ENCODE peak calls at places on chromosomes 13 and 19, in six cellular contexts. Z is SK-N-SH, H is left ventricle myocardium inferior, Y is aorta, A is sigmoid colon, C is Peyer's patch. X is an unnamed sample.

GRCh38 chr13:79405831-79406596 is at the start of gene RBM26:
- DNase-seq in Z (peak; percentile 97), H (peak; percentile 94), Y (peak; percentile 96), A (peak; percentile 96), C (peak; percentile 97), X (peak; percentile 93)

GRCh38 chr19:58196911-58197616 is 14.2 kb downstream of the ZNF274 start:
- DNase-seq in Z (no peak), H (no peak), Y (no peak), A (no peak), C (no peak), X (no peak)

GRCh38 chr13:91166714-91167511 is 180.6 kb upstream of the MIR17HG start:
- DNase-seq in Z (peak; percentile 44), H (no peak), Y (no peak), A (no peak), C (no peak), X (no peak)

GRCh38 chr13:44815507-44816074 is 173.7 kb downstream of the NUFIP1 start:
- DNase-seq in Z (no peak), H (no peak), Y (peak; percentile 65), A (no peak), C (no peak), X (peak; percentile 49)

GRCh38 chr19:39413903-39414608 is 1.6 kb downstream of the PLEKHG2 start:
- DNase-seq in Z (peak; percentile 81), H (no peak), Y (peak; percentile 63), A (peak; percentile 81), C (no peak), X (no peak)

GRCh38 chr13:75507027-75508001 is 25.3 kb upstream of the TBC1D4 start:
- DNase-seq in Z (no peak), H (no peak), Y (no peak), A (no peak), C (no peak), X (no peak)

GRCh38 chr13:42417624-42418023 is 145.7 kb downstream of the AKAP11 start:
- DNase-seq in Z (no peak), H (no peak), Y (no peak), A (no peak), C (no peak), X (no peak)

GRCh38 chr19:14333101-14333871 is 48.0 kb upstream of the ADGRE5 start:
- DNase-seq in Z (peak; percentile 45), H (peak; percentile 19), Y (no peak), A (no peak), C (peak; percentile 53), X (no peak)

GRCh38 chr13:44347905-44348304 is 25.7 kb upstream of the SERP2 start:
- DNase-seq in Z (peak; percentile 39), H (no peak), Y (no peak), A (no peak), C (no peak), X (no peak)

GRCh38 chr13:20669162-20669561 is 34.3 kb upstream of the IL17D start:
- DNase-seq in Z (no peak), H (no peak), Y (no peak), A (no peak), C (no peak), X (no peak)

GRCh38 chr13:73880365-73880764 is 253.8 kb downstream of the KLF12 start:
- DNase-seq in Z (no peak), H (no peak), Y (no peak), A (no peak), C (no peak), X (no peak)

GRCh38 chr13:39051157-39051556 is 12.9 kb downstream of the NHLRC3 start:
- DNase-seq in Z (peak; percentile 21), H (no peak), Y (no peak), A (no peak), C (no peak), X (no peak)

GRCh38 chr19:42178791-42179500 is 38.5 kb downstream of the DEDD2 start:
- DNase-seq in Z (peak; percentile 74), H (no peak), Y (no peak), A (no peak), C (no peak), X (no peak)

GRCh38 chr13:46753137-46753536 is 43.8 kb downstream of the ESD start:
- DNase-seq in Z (no peak), H (no peak), Y (no peak), A (no peak), C (no peak), X (no peak)

GRCh38 chr19:35025969-35026368 is 4.3 kb upstream of the SCN1B start:
- DNase-seq in Z (no peak), H (no peak), Y (no peak), A (no peak), C (no peak), X (no peak)

GRCh38 chr19:33086955-33087354 is 6.0 kb downstream of the GPATCH1 start:
- DNase-seq in Z (no peak), H (no peak), Y (no peak), A (no peak), C (no peak), X (no peak)

GRCh38 chr19:48926909-48927308 is 6.6 kb upstream of the DHDH start:
- DNase-seq in Z (no peak), H (no peak), Y (peak; percentile 83), A (peak; percentile 82), C (no peak), X (no peak)

GRCh38 chr13:45851171-45851889 is at the start of gene SIAH3:
- DNase-seq in Z (peak; percentile 52), H (no peak), Y (no peak), A (no peak), C (peak; percentile 47), X (peak; percentile 29)

GRCh38 chr19:3403489-3404323 is 37.3 kb downstream of the NFIC start:
- DNase-seq in Z (peak; percentile 93), H (peak; percentile 93), Y (peak; percentile 93), A (peak; percentile 99), C (peak; percentile 77), X (no peak)

GRCh38 chr13:97106323-97106722 is 112.0 kb upstream of the OXGR1 start:
- DNase-seq in Z (no peak), H (no peak), Y (no peak), A (no peak), C (no peak), X (no peak)

GRCh38 chr13:30112602-30113435 is 194.5 kb downstream of the KATNAL1 start:
- DNase-seq in Z (peak; percentile 82), H (peak; percentile 69), Y (peak; percentile 89), A (peak; percentile 93), C (peak; percentile 91), X (peak; percentile 76)

GRCh38 chr13:30423891-30424290 is 1.6 kb downstream of the UBE2L5 start:
- DNase-seq in Z (no peak), H (no peak), Y (no peak), A (no peak), C (no peak), X (no peak)

GRCh38 chr19:36113425-36113824 is 1.2 kb downstream of the POLR2I start:
- DNase-seq in Z (no peak), H (no peak), Y (no peak), A (no peak), C (no peak), X (no peak)

GRCh38 chr19:44757735-44758505 is 9.4 kb downstream of the BCL3 start:
- DNase-seq in Z (peak; percentile 87), H (peak; percentile 88), Y (peak; percentile 82), A (peak; percentile 90), C (no peak), X (no peak)

GRCh38 chr13:30486230-30487074 is 20.7 kb upstream of the HMGB1 start:
- DNase-seq in Z (no peak), H (no peak), Y (no peak), A (no peak), C (no peak), X (no peak)

GRCh38 chr19:14505488-14506239 is 9.7 kb upstream of the GIPC1 start:
- DNase-seq in Z (peak; percentile 78), H (no peak), Y (peak; percentile 67), A (no peak), C (peak; percentile 81), X (peak; percentile 62)

GRCh38 chr19:52640916-52641315 is 2.8 kb upstream of the ZNF83 start:
- DNase-seq in Z (peak; percentile 78), H (no peak), Y (no peak), A (no peak), C (no peak), X (no peak)

GRCh38 chr19:6535558-6536137 is 4.8 kb downstream of the TNFSF9 start:
- DNase-seq in Z (no peak), H (no peak), Y (no peak), A (no peak), C (no peak), X (no peak)

GRCh38 chr13:41700790-41701310 is 243.5 kb downstream of the RGCC start:
- DNase-seq in Z (peak; percentile 9), H (no peak), Y (no peak), A (no peak), C (no peak), X (no peak)

GRCh38 chr13:40458283-40459031 is 208.0 kb downstream of the FOXO1 start:
- DNase-seq in Z (no peak), H (no peak), Y (no peak), A (no peak), C (peak; percentile 22), X (no peak)

GRCh38 chr13:30109471-30110135 is 197.7 kb downstream of the KATNAL1 start:
- DNase-seq in Z (no peak), H (no peak), Y (no peak), A (no peak), C (peak; percentile 2), X (no peak)

DNA sequence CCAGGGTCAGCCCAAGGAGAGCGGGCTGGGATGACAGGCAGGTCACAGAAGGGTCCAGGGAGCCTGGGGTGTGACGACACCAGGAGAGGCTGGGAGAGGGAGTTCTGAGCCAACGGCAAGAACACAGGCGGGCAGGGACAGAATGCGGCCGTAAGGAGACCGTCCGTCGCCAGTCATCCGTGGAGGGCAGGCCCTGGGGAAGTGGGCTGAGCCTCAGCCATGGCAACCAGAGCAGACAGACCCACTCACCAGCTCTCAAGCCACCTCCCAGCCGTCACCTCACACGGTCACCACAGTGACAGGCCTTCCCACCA is 3.7 kb upstream of the TMEM86B start:
- DNase-seq in Z (no peak), H (no peak), Y (no peak), A (no peak), C (no peak), X (no peak)
- H3K36me3 ChIP-seq in Z (peaks cover 66% of the 10 kb centered on the region), H (peaks cover 77% of the 10 kb centered on the region), Y (peaks cover 7% of the 10 kb centered on the region), A (peaks cover 36% of the 10 kb centered on the region), C (no peaks in the 10 kb centered on the region), X (peaks cover 96% of the 10 kb centered on the region)

GRCh38 chr13:113632706-113633484 is 25.1 kb downstream of the ATP4B start:
- DNase-seq in Z (no peak), H (peak; percentile 6), Y (peak; percentile 24), A (peak; percentile 40), C (no peak), X (no peak)
- H3K36me3 ChIP-seq in Z (peaks cover 68% of the 10 kb centered on the region), H (peaks cover 79% of the 10 kb centered on the region), Y (no peaks in the 10 kb centered on the region), A (peaks cover 14% of the 10 kb centered on the region), C (no peaks in the 10 kb centered on the region), X (no peaks in the 10 kb centered on the region)

GRCh38 chr19:55660404-55660803 is 5.6 kb downstream of the U2AF2 start:
- DNase-seq in Z (no peak), H (no peak), Y (no peak), A (no peak), C (no peak), X (no peak)
- H3K36me3 ChIP-seq in Z (peaks cover 54% of the 10 kb centered on the region), H (peaks cover 59% of the 10 kb centered on the region), Y (peaks cover 11% of the 10 kb centered on the region), A (peaks cover 42% of the 10 kb centered on the region), C (peaks cover 4% of the 10 kb centered on the region), X (peaks cover 40% of the 10 kb centered on the region)

GRCh38 chr19:51026554-51026831 is at the start of gene KLK11:
- DNase-seq in Z (no peak), H (no peak), Y (no peak), A (no peak), C (no peak), X (no peak)
- H3K36me3 ChIP-seq in Z (no peaks in the 10 kb centered on the region), H (no peaks in the 10 kb centered on the region), Y (no peaks in the 10 kb centered on the region), A (no peaks in the 10 kb centered on the region), C (no peaks in the 10 kb centered on the region), X (no peaks in the 10 kb centered on the region)